ENCODE peak calls at places on chromosomes 1 and 21, in six cellular contexts. X is dorsolateral prefrontal cortex; P is NAMALWA; N is activated CD4-positive, CD25-positive, alpha-beta regulatory T cell; M is stimulated activated CD8-positive, alpha-beta memory T cell treated with anti-CD3 and anti-CD28 coated beads, Interleukin-7, amount 100 ng/mL, for 48 hours; D is AG08395. C is an unnamed sample.

GRCh38 chr1:9315411-9316079 is 22.9 kb downstream of the SPSB1 start:
- DNase-seq in P (no peak), N (no peak), M (peak), X (no peak), D (peak), C (peak)

GRCh38 chr1:227776277-227776676 is 39.2 kb upstream of the PRSS38 start:
- DNase-seq in M (no peak), N (no peak), P (no peak), X (no peak), D (peak), C (peak)

GRCh38 chr1:30982937-30983336 is 74.4 kb upstream of the SDC3 start:
- DNase-seq in X (no peak), P (peak), D (no peak), N (no peak), M (no peak), C (peak)

GRCh38 chr1:211951856-211952255 is 83.5 kb downstream of the INTS7 start:
- DNase-seq in N (no peak), D (peak), X (no peak), P (no peak), M (no peak), C (peak)

GRCh38 chr1:9341301-9341845 is 48.7 kb downstream of the SPSB1 start:
- DNase-seq in D (no peak), P (no peak), X (no peak), N (no peak), M (no peak), C (no peak)

GRCh38 chr1:7561331-7561921 is 209.7 kb upstream of the VAMP3 start:
- DNase-seq in D (no peak), P (peak), N (no peak), X (no peak), M (no peak), C (no peak)

GRCh38 chr1:23567629-23567995 is 8.3 kb upstream of the ID3 start:
- DNase-seq in X (no peak), P (peak), N (no peak), M (no peak), D (no peak), C (no peak)

GRCh38 chr1:9833632-9834031 is 9.9 kb upstream of the CLSTN1 start:
- DNase-seq in P (no peak), X (no peak), M (no peak), N (no peak), D (no peak), C (no peak)

GRCh38 chr1:228013322-228014234 is 6.8 kb downstream of the WNT3A start:
- DNase-seq in X (no peak), M (no peak), D (no peak), N (no peak), P (no peak), C (no peak)

GRCh38 chr1:201696217-201696761 is 132.7 kb upstream of the IPO9 start:
- DNase-seq in D (peak), X (peak), P (no peak), N (no peak), M (no peak), C (peak)

GRCh38 chr21:21200939-21201610 is 202.9 kb downstream of the NCAM2 start:
- DNase-seq in X (no peak), M (no peak), N (no peak), D (peak), P (no peak), C (peak)

GRCh38 chr1:227556288-227556687 is 7.1 kb upstream of the ZNF678 start:
- DNase-seq in N (no peak), M (no peak), X (no peak), D (no peak), P (no peak), C (no peak)

GRCh38 chr1:223717695-223718363 is 5.5 kb downstream of the CAPN2 start:
- DNase-seq in D (no peak), P (no peak), M (no peak), N (no peak), X (no peak), C (no peak)

GRCh38 chr1:151989131-151989868 is 4.4 kb downstream of the S100A10 start:
- DNase-seq in X (no peak), P (no peak), M (peak), N (no peak), D (peak), C (peak)

GRCh38 chr1:156291226-156292061 is 4.0 kb downstream of the GLMP start:
- DNase-seq in M (no peak), N (no peak), D (peak), P (no peak), X (peak), C (peak)

GRCh38 chr1:100523038-100523649 is 14.8 kb upstream of the GPR88 start:
- DNase-seq in P (peak), M (no peak), X (no peak), D (no peak), N (no peak), C (no peak)

GRCh38 chr1:33081554-33082305 is 777 bp downstream of the AZIN2 start:
- DNase-seq in X (no peak), D (no peak), P (no peak), M (no peak), N (no peak), C (no peak)

GRCh38 chr1:199335496-199335895 is 692.0 kb upstream of the NR5A2 start:
- DNase-seq in D (no peak), X (no peak), N (no peak), M (no peak), P (no peak), C (peak)

GRCh38 chr1:162704673-162705424 is 72.6 kb downstream of the DDR2 start:
- DNase-seq in D (no peak), X (no peak), P (no peak), N (no peak), M (no peak), C (no peak)

GRCh38 chr1:172168597-172168872 is 251.9 kb upstream of the C1orf105 start:
- DNase-seq in D (no peak), P (no peak), X (no peak), N (no peak), M (no peak), C (no peak)

GRCh38 chr1:208189183-208189582 is 55.0 kb downstream of the PLXNA2 start:
- DNase-seq in M (no peak), P (no peak), N (no peak), X (no peak), D (no peak), C (no peak)

GRCh38 chr1:53766194-53766748 is 27.3 kb upstream of the GLIS1 start:
- DNase-seq in N (no peak), D (no peak), P (no peak), M (no peak), X (no peak), C (no peak)

C was measured in fibroblast of lung.